ENCODE peak calls at places on chromosomes 11 and 22, in four cellular contexts. I is A549, F is K562, C is AG09319. P is an unnamed sample.

GRCh38 chr11:72786305-72787261 is 7.3 kb downstream of the STARD10 start:
- DNase-seq in I (no peak), F (no peak), C (no peak), P (no peak)

GRCh38 chr22:25919452-25919851 is 177.5 kb downstream of the MYO18B start:
- DNase-seq in I (no peak), F (no peak), C (no peak), P (no peak)

GRCh38 chr11:70398834-70399680 is 728 bp downstream of the CTTN start:
- DNase-seq in I (no peak), F (peak), C (no peak), P (no peak)

GRCh38 chr11:19290356-19290755 is 49.6 kb upstream of the E2F8 start:
- DNase-seq in I (no peak), F (no peak), C (no peak), P (no peak)

GRCh38 chr11:69651834-69652620 is 11.1 kb downstream of the CCND1 start:
- DNase-seq in I (no peak), F (no peak), C (no peak), P (no peak)

GRCh38 chr11:82978422-82979099 is 77.0 kb downstream of the DDIAS start:
- DNase-seq in I (no peak), F (no peak), C (peak), P (no peak)

GRCh38 chr22:45150139-45150538 is 13.6 kb upstream of the NUP50 start:
- DNase-seq in I (no peak), F (no peak), C (no peak), P (no peak)

GRCh38 chr11:119284344-119285157 is 32.4 kb downstream of the MCAM start:
- DNase-seq in I (peak), F (no peak), C (peak), P (no peak)

GRCh38 chr11:3345736-3346135 is 33.2 kb downstream of the ZNF195 start:
- DNase-seq in I (no peak), F (peak), C (no peak), P (no peak)

GRCh38 chr11:48029686-48030279 is 49.4 kb downstream of the PTPRJ start:
- DNase-seq in I (no peak), F (no peak), C (no peak), P (no peak)

GRCh38 chr11:72972541-72973128 is 158.4 kb downstream of the ATG16L2 start:
- DNase-seq in I (no peak), F (no peak), C (peak), P (no peak)

GRCh38 chr11:8333431-8334401 is 70.0 kb upstream of the LMO1 start:
- DNase-seq in I (peak), F (no peak), C (no peak), P (no peak)

GRCh38 chr11:74466916-74467885 is at the start of gene KCNE3:
- DNase-seq in I (no peak), F (peak), C (no peak), P (no peak)

GRCh38 chr11:1073261-1073724 is 1.4 kb upstream of the MUC2 start:
- DNase-seq in I (peak), F (no peak), C (peak), P (no peak)

GRCh38 chr11:130037058-130037457 is 32.6 kb upstream of the APLP2 start:
- DNase-seq in I (no peak), F (no peak), C (peak), P (no peak)

GRCh38 chr22:27937453-27937852 is 18.4 kb upstream of the PITPNB start:
- DNase-seq in I (no peak), F (no peak), C (no peak), P (no peak)

GRCh38 chr11:23573430-23573829 is 713.2 kb upstream of the CCDC179 start:
- DNase-seq in I (no peak), F (no peak), C (no peak), P (no peak)

GRCh38 chr11:2382927-2383822 is 6.1 kb downstream of the CD81 start:
- DNase-seq in I (no peak), F (no peak), C (no peak), P (no peak)

GRCh38 chr11:3340025-3340424 is 38.9 kb downstream of the ZNF195 start:
- DNase-seq in I (no peak), F (peak), C (peak), P (no peak)

GRCh38 chr11:64516226-64516625 is 74.8 kb upstream of the SLC22A12 start:
- DNase-seq in I (no peak), F (peak), C (no peak), P (no peak)

GRCh38 chr22:44337658-44338004 is 24.9 kb upstream of the SHISAL1 start:
- DNase-seq in I (peak), F (peak), C (no peak), P (no peak)

GRCh38 chr22:36352775-36353507 is 34.8 kb downstream of the MYH9 start:
- DNase-seq in I (no peak), F (no peak), C (no peak), P (no peak)

GRCh38 chr22:42801537-42802165 is 55.4 kb downstream of the ARFGAP3 start:
- DNase-seq in I (no peak), F (no peak), C (no peak), P (no peak)

GRCh38 chr11:69386594-69387408 is 92.8 kb downstream of the MYEOV start:
- DNase-seq in I (no peak), F (no peak), C (no peak), P (no peak)

GRCh38 chr22:39296981-39297489 is 22.4 kb downstream of the RPL3 start:
- DNase-seq in I (no peak), F (no peak), C (no peak), P (no peak)

GRCh38 chr11:112225753-112226061 is 521 bp upstream of the PTS start:
- DNase-seq in I (no peak), F (no peak), C (no peak), P (no peak)

GRCh38 chr22:30863161-30863833 is 105.3 kb downstream of the MORC2 start:
- DNase-seq in I (no peak), F (peak), C (no peak), P (peak)

GRCh38 chr22:41768420-41768819 is 32.1 kb upstream of the CCDC134 start:
- DNase-seq in I (no peak), F (no peak), C (no peak), P (no peak)

GRCh38 chr22:30969532-30970355 is 679 bp downstream of the TUG1 start:
- DNase-seq in I (peak), F (peak), C (peak), P (no peak)

GRCh38 chr11:72864692-72865655 is 50.8 kb downstream of the ATG16L2 start:
- DNase-seq in I (no peak), F (no peak), C (no peak), P (no peak)

GRCh38 chr11:75475767-75476650 is 43.0 kb upstream of the KLHL35 start:
- DNase-seq in I (no peak), F (no peak), C (no peak), P (no peak)

GRCh38 chr22:43185860-43186261 is 1.1 kb downstream of the TTLL12 start:
- DNase-seq in I (peak), F (no peak), C (no peak), P (no peak)

GRCh38 chr11:56950510-56950909 is 38.2 kb upstream of the OR5AK2 start:
- DNase-seq in I (no peak), F (no peak), C (no peak), P (no peak)
- TF ChIP-seq CTCF in I (no peak), F (no peak), C (peak), P (peak)

GRCh38 chr11:17473071-17473744 is 3.4 kb downstream of the ABCC8 start:
- DNase-seq in I (peak), F (peak), C (no peak), P (peak)
- TF ChIP-seq CTCF in I (peak), F (peak), C (no peak), P (peak)

DNA sequence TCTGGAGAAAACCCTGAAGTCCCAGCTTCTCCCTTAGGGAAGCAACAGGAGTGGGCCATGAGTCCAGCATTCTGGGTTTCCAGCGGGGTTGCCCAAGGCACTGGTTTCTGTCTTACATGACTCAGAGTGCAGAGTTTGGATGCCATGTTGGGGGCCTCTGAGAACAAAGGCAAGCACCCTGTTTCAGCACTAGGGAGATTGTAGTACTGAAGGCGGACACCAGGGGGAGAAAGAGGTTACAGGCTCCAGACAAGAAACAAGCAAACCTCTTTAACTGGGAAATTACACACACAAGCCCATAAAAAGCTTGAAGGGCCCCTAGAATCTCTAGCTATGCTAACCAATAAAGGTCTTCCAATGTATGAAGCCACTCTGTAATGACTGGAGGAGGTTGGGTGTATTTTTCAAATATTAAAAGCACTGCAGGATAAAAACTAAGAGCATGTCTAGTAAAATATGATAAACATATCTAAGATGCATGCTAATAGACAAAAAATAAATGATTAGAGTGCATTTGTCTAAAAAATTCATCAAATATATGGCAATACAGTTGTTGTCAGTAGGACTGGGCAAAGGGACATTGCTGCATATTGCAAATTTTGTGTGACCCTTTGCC is 7.1 kb downstream of the MS4A6E start:
- DNase-seq in I (peak), F (peak), C (no peak), P (peak)
- TF ChIP-seq CTCF in I (peak), F (peak), C (peak), P (peak)

GRCh38 chr22:20587206-20587958 is 80.0 kb downstream of the MED15 start:
- DNase-seq in I (no peak), F (no peak), C (no peak), P (no peak)

GRCh38 chr22:20588843-20589581 is 81.6 kb downstream of the MED15 start:
- DNase-seq in I (no peak), F (no peak), C (no peak), P (no peak)

GRCh38 chr22:20589614-20590476 is 82.4 kb downstream of the MED15 start:
- DNase-seq in I (no peak), F (no peak), C (no peak), P (no peak)

GRCh38 chr22:20586403-20586745 is 79.0 kb downstream of the MED15 start:
- DNase-seq in I (no peak), F (no peak), C (no peak), P (no peak)

GRCh38 chr22:20588092-20588842 is 80.9 kb downstream of the MED15 start:
- DNase-seq in I (no peak), F (no peak), C (no peak), P (no peak)
- TF ChIP-seq CTCF in I (no peak), F (peak), C (no peak), P (no peak)